ENCODE peak calls at places on chromosomes 4 and X, in four cellular contexts. I, Z, O and K are unnamed samples.
A peak's percentile ranks its signal among the peaks of the same experiment; 100 is the strongest.

GRCh38 chrX:19682712-19683331 is 167.5 kb upstream of the MAP3K15 start:
- DNase-seq in O (peak; percentile 52), Z (no peak), I (peak; percentile 51), K (peak; percentile 72)

GRCh38 chr4:121668368-121669162 is 28.2 kb downstream of the ANXA5 start:
- DNase-seq in Z (no peak), I (peak; percentile 95), O (no peak), K (no peak)

GRCh38 chr4:40316782-40317635 is 18.1 kb upstream of the CHRNA9 start:
- DNase-seq in Z (peak; percentile 80), O (no peak), I (peak; percentile 67), K (peak; percentile 40)

GRCh38 chr4:80471701-80472100 is 136.2 kb downstream of the CFAP299 start:
- DNase-seq in O (no peak), Z (no peak), I (peak; percentile 15), K (no peak)

GRCh38 chr4:105215609-105216313 is 69.1 kb downstream of the TET2 start:
- DNase-seq in I (peak; percentile 49), Z (no peak), O (no peak), K (no peak)

GRCh38 chr4:23374280-23374679 is 515.6 kb downstream of the PPARGC1A start:
- DNase-seq in Z (no peak), I (no peak), O (no peak), K (no peak)

GRCh38 chr4:61532324-61532723 is 332.2 kb downstream of the ADGRL3 start:
- DNase-seq in O (peak; percentile 10), Z (no peak), I (no peak), K (no peak)

GRCh38 chrX:134025986-134026731 is 40.8 kb upstream of the GPC3 start:
- DNase-seq in I (no peak), Z (no peak), O (no peak), K (no peak)

GRCh38 chr4:79599691-79600090 is 191.7 kb upstream of the GK2 start:
- DNase-seq in I (no peak), Z (no peak), O (no peak), K (no peak)

GRCh38 chr4:84050014-84050413 is 449.1 kb downstream of the NKX6-1 start:
- DNase-seq in O (no peak), Z (no peak), I (no peak), K (no peak)

GRCh38 chrX:15349046-15349445 is 13.7 kb upstream of the PIGA start:
- DNase-seq in I (peak; percentile 4), O (no peak), Z (peak; percentile 39), K (no peak)

GRCh38 chr4:111802191-111802590 is 343.1 kb upstream of the FAM241A start:
- DNase-seq in O (no peak), I (no peak), Z (no peak), K (no peak)

GRCh38 chr4:83751336-83751949 is 215.5 kb downstream of the GPAT3 start:
- DNase-seq in Z (peak; percentile 32), I (no peak), O (no peak), K (no peak)

GRCh38 chrX:49247916-49248811 is 12.9 kb downstream of the CCDC22 start:
- DNase-seq in O (no peak), Z (no peak), I (no peak), K (no peak)

GRCh38 chrX:16786791-16787735 is 797 bp downstream of the TXLNG start:
- DNase-seq in O (no peak), Z (no peak), I (no peak), K (peak; percentile 48)

GRCh38 chr4:89298788-89299152 is 8.8 kb downstream of the GPRIN3 start:
- DNase-seq in Z (no peak), O (no peak), I (no peak), K (no peak)

GRCh38 chrX:9562851-9563250 is 98.0 kb downstream of the TBL1X start:
- DNase-seq in I (peak; percentile 85), Z (no peak), O (no peak), K (no peak)

GRCh38 chr4:165991325-165992180 is 118.5 kb downstream of the TLL1 start:
- DNase-seq in I (no peak), Z (no peak), O (no peak), K (no peak)

GRCh38 chrX:14032383-14032782 is 2.7 kb upstream of the GEMIN8 start:
- DNase-seq in O (no peak), Z (no peak), I (peak; percentile 30), K (peak; percentile 39)

GRCh38 chr4:67198757-67199156 is 346.5 kb downstream of the CENPC start:
- DNase-seq in Z (no peak), I (peak; percentile 21), O (no peak), K (no peak)

GRCh38 chr4:29581469-29581868 is 1138.7 kb upstream of the PCDH7 start:
- DNase-seq in I (no peak), O (no peak), Z (no peak), K (no peak)

GRCh38 chrX:48890296-48890925 is 7.2 kb downstream of the TIMM17B start:
- DNase-seq in O (no peak), Z (no peak), I (no peak), K (no peak)

GRCh38 chrX:135516376-135516775 is 4.1 kb upstream of the INTS6L start:
- DNase-seq in O (no peak), Z (no peak), I (no peak), K (no peak)

GRCh38 chr4:142326181-142326580 is 519.9 kb downstream of the INPP4B start:
- DNase-seq in I (no peak), Z (no peak), O (no peak), K (no peak)

GRCh38 chrX:115266300-115266699 is 23.2 kb upstream of the LUZP4 start:
- DNase-seq in Z (no peak), O (no peak), I (no peak), K (no peak)

GRCh38 chrX:7272301-7272700 is 124.3 kb upstream of the PUDP start:
- DNase-seq in O (no peak), I (no peak), Z (no peak), K (no peak)

GRCh38 chr4:21656832-21657231 is 291.7 kb downstream of the KCNIP4 start:
- DNase-seq in Z (peak; percentile 2), I (peak; percentile 1), O (no peak), K (no peak)

GRCh38 chrX:131907488-131908314 is 115.4 kb upstream of the STK26 start:
- DNase-seq in I (no peak), O (no peak), Z (no peak), K (no peak)

GRCh38 chr4:173821851-173822250 is 291.8 kb upstream of the HAND2 start:
- DNase-seq in I (no peak), O (no peak), Z (no peak), K (no peak)

GRCh38 chr4:174496631-174497442 is 25.5 kb downstream of the HPGD start:
- DNase-seq in Z (no peak), I (peak; percentile 36), O (no peak), K (no peak)

GRCh38 chr4:72418458-72418857 is 150.6 kb downstream of the ADAMTS3 start:
- DNase-seq in I (no peak), Z (no peak), O (peak; percentile 46), K (no peak)

GRCh38 chrX:69546417-69546816 is 42.3 kb downstream of the NALF2 start:
- DNase-seq in O (no peak), I (no peak), Z (no peak), K (no peak)

GRCh38 chr4:38931125-38931524 is 63.5 kb downstream of the FAM114A1 start:
- DNase-seq in O (no peak), I (no peak), Z (no peak), K (no peak)

GRCh38 chrX:53631156-53631555 is 55.4 kb downstream of the HUWE1 start:
- DNase-seq in I (peak; percentile 1), O (no peak), Z (no peak), K (no peak)

GRCh38 chrX:12197030-12197429 is 58.8 kb downstream of the FRMPD4 start:
- DNase-seq in Z (no peak), I (no peak), O (no peak), K (no peak)

DNA sequence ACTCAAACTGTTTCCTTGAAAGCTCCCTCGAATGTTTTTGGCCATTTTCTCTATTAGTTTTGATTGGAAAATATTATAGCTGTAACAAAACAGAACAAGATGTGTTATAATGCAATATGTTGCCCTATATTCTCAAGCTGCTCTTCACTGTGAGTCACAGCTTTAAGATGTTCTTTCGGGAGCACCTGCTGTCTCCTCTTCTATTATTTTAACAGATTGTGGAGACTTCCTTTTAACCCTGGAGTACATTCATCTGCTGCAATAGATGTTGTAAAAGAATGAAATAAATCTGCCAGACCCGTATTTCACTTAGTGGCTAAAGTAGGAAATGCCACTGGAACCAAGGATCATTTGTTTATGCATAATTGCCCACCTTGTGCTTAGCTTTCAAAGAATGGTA is 11.0 kb downstream of the LSM6 start:
- DNase-seq in Z (no peak), O (no peak), I (no peak), K (no peak)
- H3K36me3 ChIP-seq in Z (peaks cover 27% of the 10 kb centered on the region), O (peaks cover 80% of the 10 kb centered on the region), I (peaks cover 69% of the 10 kb centered on the region), K (peaks cover 31% of the 10 kb centered on the region)

DNA sequence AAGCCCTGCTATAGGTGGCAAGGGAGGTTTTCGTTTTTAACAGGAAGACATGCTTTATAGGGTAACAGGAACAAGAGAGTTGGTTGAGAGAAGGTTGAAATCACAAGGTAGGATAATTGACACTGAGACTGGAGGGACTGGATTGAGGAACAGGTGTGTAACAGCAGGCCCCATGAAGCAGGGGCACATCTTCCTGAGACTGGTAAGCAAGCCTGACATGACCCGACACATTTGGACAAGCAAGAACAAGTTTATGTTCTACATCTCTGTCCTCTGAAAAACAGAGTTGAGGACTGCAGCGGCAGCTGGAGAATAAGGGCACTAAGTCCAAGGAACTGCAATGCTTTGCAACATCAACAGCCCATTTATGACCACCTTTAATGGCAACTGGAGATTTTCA is 5.2 kb downstream of the RPS4X start:
- DNase-seq in I (no peak), O (no peak), Z (no peak), K (no peak)
- H3K36me3 ChIP-seq in I (peaks cover 82% of the 10 kb centered on the region), O (peaks cover 45% of the 10 kb centered on the region), Z (peaks cover 24% of the 10 kb centered on the region), K (peaks cover 27% of the 10 kb centered on the region)

GRCh38 chr4:182536221-182536620 is 293.0 kb downstream of the TENM3 start:
- DNase-seq in O (no peak), Z (no peak), I (no peak), K (no peak)

GRCh38 chr4:182537031-182537617 is 293.9 kb downstream of the TENM3 start:
- DNase-seq in O (no peak), Z (no peak), I (no peak), K (no peak)

GRCh38 chr4:182531555-182532162 is 288.5 kb downstream of the TENM3 start:
- DNase-seq in Z (no peak), I (peak; percentile 54), O (no peak), K (no peak)

GRCh38 chr4:182530451-182530850 is 287.2 kb downstream of the TENM3 start:
- DNase-seq in I (no peak), Z (no peak), O (no peak), K (no peak)

DNA sequence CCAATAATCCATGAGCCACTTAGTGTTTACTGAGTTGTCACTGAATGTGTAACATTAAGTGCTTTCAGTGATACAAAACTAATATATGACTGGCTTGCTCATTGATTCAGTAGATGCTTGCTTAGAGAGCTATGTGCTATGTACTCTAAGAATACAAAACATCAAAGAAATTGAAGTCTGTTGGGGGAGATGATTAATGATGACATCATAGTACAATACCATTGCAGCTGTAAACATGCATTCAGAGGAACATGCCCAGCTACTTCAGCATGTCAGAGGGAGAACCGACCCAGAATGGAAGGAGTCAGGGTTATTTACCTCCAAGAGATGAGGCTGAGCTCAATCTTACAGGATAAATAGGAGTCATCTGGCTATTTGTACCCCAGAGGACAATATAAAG is 290.7 kb downstream of the TENM3 start:
- DNase-seq in O (no peak), Z (no peak), I (peak; percentile 77), K (no peak)
- H3K36me3 ChIP-seq in O (no peaks in the 10 kb centered on the region), Z (no peaks in the 10 kb centered on the region), I (no peaks in the 10 kb centered on the region), K (no peaks in the 10 kb centered on the region)

DNA sequence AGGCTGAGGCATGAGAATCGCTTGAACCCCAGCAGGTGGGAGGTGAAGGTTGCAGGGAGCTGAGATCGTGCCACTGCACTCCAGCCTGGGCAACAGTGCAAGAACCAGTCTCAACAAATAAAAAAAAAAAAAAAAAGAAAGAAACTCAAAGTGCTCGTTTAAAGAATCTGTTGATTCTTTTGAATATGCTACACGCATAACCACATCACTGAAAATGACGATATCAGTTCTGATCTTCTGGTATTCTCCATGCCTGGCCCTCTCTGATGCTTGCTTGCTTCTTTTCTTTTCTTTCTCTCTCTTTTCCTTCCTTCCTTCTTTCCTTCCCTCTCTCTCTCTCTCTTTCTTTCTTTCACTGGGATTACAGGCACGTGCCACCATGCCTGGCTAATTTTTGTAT is 7.3 kb downstream of the AVPR2 start:
- DNase-seq in O (no peak), I (no peak), Z (no peak), K (no peak)
- H3K36me3 ChIP-seq in O (no peaks in the 10 kb centered on the region), I (no peaks in the 10 kb centered on the region), Z (no peaks in the 10 kb centered on the region), K (peaks cover 13% of the 10 kb centered on the region)